ENCODE peak calls at places on chromosomes 7 and 10, in seven cellular contexts. One of them, this sample, is unnamed.

GRCh38 chr10:128694532-128694931 is 568.3 kb upstream of the MKI67 start:
- DNase-seq in stomach: no peak
- DNase-seq in IMR-90: no peak
- DNase-seq in body of pancreas: no peak
- DNase-seq in A549: no peak
- DNase-seq in breast epithelium: no peak
- DNase-seq in right lobe of liver: no peak
- DNase-seq in this sample: no peak

GRCh38 chr7:104174798-104175197 is 33.0 kb downstream of the ORC5 start:
- DNase-seq in stomach: no peak
- DNase-seq in IMR-90: no peak
- DNase-seq in body of pancreas: no peak
- DNase-seq in A549: no peak
- DNase-seq in breast epithelium: no peak
- DNase-seq in right lobe of liver: no peak
- DNase-seq in this sample: no peak

GRCh38 chr10:100996678-100997363 is 2.8 kb upstream of the LZTS2 start:
- DNase-seq in stomach: peak
- DNase-seq in IMR-90: no peak
- DNase-seq in body of pancreas: peak
- DNase-seq in A549: peak
- DNase-seq in breast epithelium: no peak
- DNase-seq in right lobe of liver: no peak
- DNase-seq in this sample: peak

GRCh38 chr10:8054498-8055407 is at the start of gene GATA3:
- DNase-seq in stomach: peak
- DNase-seq in IMR-90: peak
- DNase-seq in body of pancreas: no peak
- DNase-seq in A549: peak
- DNase-seq in breast epithelium: peak
- DNase-seq in right lobe of liver: no peak
- DNase-seq in this sample: no peak

GRCh38 chr10:42428534-42428933 is 209.8 kb downstream of the ZNF33B start:
- DNase-seq in stomach: no peak
- DNase-seq in IMR-90: no peak
- DNase-seq in body of pancreas: no peak
- DNase-seq in A549: no peak
- DNase-seq in breast epithelium: no peak
- DNase-seq in right lobe of liver: no peak
- DNase-seq in this sample: no peak

GRCh38 chr7:69782917-69783684 is 184.8 kb downstream of the AUTS2 start:
- DNase-seq in stomach: no peak
- DNase-seq in IMR-90: no peak
- DNase-seq in body of pancreas: no peak
- DNase-seq in A549: no peak
- DNase-seq in breast epithelium: peak
- DNase-seq in right lobe of liver: no peak
- DNase-seq in this sample: no peak

GRCh38 chr7:31488562-31489203 is 25.2 kb upstream of the ITPRID1 start:
- DNase-seq in stomach: peak
- DNase-seq in IMR-90: no peak
- DNase-seq in body of pancreas: peak
- DNase-seq in A549: peak
- DNase-seq in breast epithelium: no peak
- DNase-seq in right lobe of liver: peak
- DNase-seq in this sample: peak

GRCh38 chr10:24669285-24669861 is 54.3 kb downstream of the ARHGAP21 start:
- DNase-seq in stomach: no peak
- DNase-seq in IMR-90: no peak
- DNase-seq in body of pancreas: no peak
- DNase-seq in A549: no peak
- DNase-seq in breast epithelium: no peak
- DNase-seq in right lobe of liver: no peak
- DNase-seq in this sample: no peak

GRCh38 chr10:35827783-35828182 is 185.7 kb upstream of the FZD8 start:
- DNase-seq in stomach: no peak
- DNase-seq in IMR-90: no peak
- DNase-seq in body of pancreas: no peak
- DNase-seq in A549: no peak
- DNase-seq in breast epithelium: no peak
- DNase-seq in right lobe of liver: no peak
- DNase-seq in this sample: no peak

GRCh38 chr10:18449631-18450030 is 201.8 kb downstream of the NSUN6 start:
- DNase-seq in stomach: no peak
- DNase-seq in IMR-90: no peak
- DNase-seq in body of pancreas: no peak
- DNase-seq in A549: no peak
- DNase-seq in breast epithelium: no peak
- DNase-seq in right lobe of liver: no peak
- DNase-seq in this sample: no peak

GRCh38 chr10:116030576-116030975 is 242.4 kb downstream of the GFRA1 start:
- DNase-seq in stomach: no peak
- DNase-seq in IMR-90: no peak
- DNase-seq in body of pancreas: no peak
- DNase-seq in A549: no peak
- DNase-seq in breast epithelium: no peak
- DNase-seq in right lobe of liver: no peak
- DNase-seq in this sample: no peak

GRCh38 chr10:19302117-19302516 is 253.5 kb downstream of the MALRD1 start:
- DNase-seq in stomach: no peak
- DNase-seq in IMR-90: peak
- DNase-seq in body of pancreas: no peak
- DNase-seq in A549: peak
- DNase-seq in breast epithelium: no peak
- DNase-seq in right lobe of liver: no peak
- DNase-seq in this sample: no peak

GRCh38 chr7:93043393-93043985 is 74.3 kb downstream of the SAMD9 start:
- DNase-seq in stomach: no peak
- DNase-seq in IMR-90: peak
- DNase-seq in body of pancreas: no peak
- DNase-seq in A549: no peak
- DNase-seq in breast epithelium: peak
- DNase-seq in right lobe of liver: no peak
- DNase-seq in this sample: no peak

GRCh38 chr7:71521506-71521905 is 389.6 kb downstream of the GALNT17 start:
- DNase-seq in stomach: no peak
- DNase-seq in IMR-90: no peak
- DNase-seq in body of pancreas: no peak
- DNase-seq in A549: no peak
- DNase-seq in breast epithelium: no peak
- DNase-seq in right lobe of liver: no peak
- DNase-seq in this sample: no peak

GRCh38 chr7:11193888-11194287 is 220.2 kb downstream of the PHF14 start:
- DNase-seq in stomach: no peak
- DNase-seq in IMR-90: no peak
- DNase-seq in body of pancreas: no peak
- DNase-seq in A549: no peak
- DNase-seq in breast epithelium: no peak
- DNase-seq in right lobe of liver: no peak
- DNase-seq in this sample: no peak

GRCh38 chr7:157404845-157405481 is 68.2 kb downstream of the DNAJB6 start:
- DNase-seq in stomach: no peak
- DNase-seq in IMR-90: peak
- DNase-seq in body of pancreas: no peak
- DNase-seq in A549: peak
- DNase-seq in breast epithelium: peak
- DNase-seq in right lobe of liver: no peak
- DNase-seq in this sample: no peak

GRCh38 chr10:132846631-132847415 is 60.9 kb upstream of the NKX6-2 start:
- DNase-seq in stomach: no peak
- DNase-seq in IMR-90: no peak
- DNase-seq in body of pancreas: no peak
- DNase-seq in A549: no peak
- DNase-seq in breast epithelium: no peak
- DNase-seq in right lobe of liver: no peak
- DNase-seq in this sample: no peak

GRCh38 chr10:70144372-70145110 is 2.0 kb downstream of the TYSND1 start:
- DNase-seq in stomach: no peak
- DNase-seq in IMR-90: no peak
- DNase-seq in body of pancreas: no peak
- DNase-seq in A549: no peak
- DNase-seq in breast epithelium: no peak
- DNase-seq in right lobe of liver: no peak
- DNase-seq in this sample: no peak

GRCh38 chr7:134444198-134444960 is 14.5 kb downstream of the AKR1B1 start:
- DNase-seq in stomach: no peak
- DNase-seq in IMR-90: no peak
- DNase-seq in body of pancreas: no peak
- DNase-seq in A549: no peak
- DNase-seq in breast epithelium: no peak
- DNase-seq in right lobe of liver: no peak
- DNase-seq in this sample: no peak

GRCh38 chr7:104328970-104329825 is 795 bp downstream of the LHFPL3 start:
- DNase-seq in stomach: no peak
- DNase-seq in IMR-90: no peak
- DNase-seq in body of pancreas: no peak
- DNase-seq in A549: no peak
- DNase-seq in breast epithelium: no peak
- DNase-seq in right lobe of liver: no peak
- DNase-seq in this sample: no peak

GRCh38 chr10:11168423-11169100 is 150.9 kb downstream of the CELF2 start:
- DNase-seq in stomach: no peak
- DNase-seq in IMR-90: no peak
- DNase-seq in body of pancreas: no peak
- DNase-seq in A549: no peak
- DNase-seq in breast epithelium: no peak
- DNase-seq in right lobe of liver: no peak
- DNase-seq in this sample: no peak
- TF ChIP-seq POLR2A in stomach: no peak
- TF ChIP-seq POLR2A in IMR-90: no peak
- TF ChIP-seq POLR2A in body of pancreas: no peak
- TF ChIP-seq POLR2A in A549: no peak
- TF ChIP-seq POLR2A in breast epithelium: no peak
- TF ChIP-seq POLR2A in right lobe of liver: no peak
- TF ChIP-seq POLR2A in this sample: no peak

GRCh38 chr10:60508831-60509230 is 119.2 kb upstream of the ANK3 start:
- DNase-seq in stomach: no peak
- DNase-seq in IMR-90: no peak
- DNase-seq in body of pancreas: no peak
- DNase-seq in A549: no peak
- DNase-seq in breast epithelium: no peak
- DNase-seq in right lobe of liver: no peak
- DNase-seq in this sample: no peak
- TF ChIP-seq POLR2A in stomach: no peak
- TF ChIP-seq POLR2A in IMR-90: no peak
- TF ChIP-seq POLR2A in body of pancreas: no peak
- TF ChIP-seq POLR2A in A549: no peak
- TF ChIP-seq POLR2A in breast epithelium: no peak
- TF ChIP-seq POLR2A in right lobe of liver: no peak
- TF ChIP-seq POLR2A in this sample: no peak

GRCh38 chr7:155643804-155644177 is 670 bp upstream of the RBM33 start:
- DNase-seq in stomach: no peak
- DNase-seq in IMR-90: peak
- DNase-seq in body of pancreas: no peak
- DNase-seq in A549: no peak
- DNase-seq in breast epithelium: no peak
- DNase-seq in right lobe of liver: no peak
- DNase-seq in this sample: no peak

GRCh38 chr7:155645652-155646051 is 1.2 kb downstream of the RBM33 start:
- DNase-seq in stomach: no peak
- DNase-seq in IMR-90: no peak
- DNase-seq in body of pancreas: no peak
- DNase-seq in A549: no peak
- DNase-seq in breast epithelium: no peak
- DNase-seq in right lobe of liver: no peak
- DNase-seq in this sample: no peak

GRCh38 chr7:155644178-155644970 is at the start of gene RBM33:
- DNase-seq in stomach: peak
- DNase-seq in IMR-90: peak
- DNase-seq in body of pancreas: peak
- DNase-seq in A549: peak
- DNase-seq in breast epithelium: peak
- DNase-seq in right lobe of liver: peak
- DNase-seq in this sample: peak

GRCh38 chr7:155646669-155647068 is 2.2 kb downstream of the RBM33 start:
- DNase-seq in stomach: no peak
- DNase-seq in IMR-90: no peak
- DNase-seq in body of pancreas: no peak
- DNase-seq in A549: no peak
- DNase-seq in breast epithelium: no peak
- DNase-seq in right lobe of liver: no peak
- DNase-seq in this sample: no peak

DNA sequence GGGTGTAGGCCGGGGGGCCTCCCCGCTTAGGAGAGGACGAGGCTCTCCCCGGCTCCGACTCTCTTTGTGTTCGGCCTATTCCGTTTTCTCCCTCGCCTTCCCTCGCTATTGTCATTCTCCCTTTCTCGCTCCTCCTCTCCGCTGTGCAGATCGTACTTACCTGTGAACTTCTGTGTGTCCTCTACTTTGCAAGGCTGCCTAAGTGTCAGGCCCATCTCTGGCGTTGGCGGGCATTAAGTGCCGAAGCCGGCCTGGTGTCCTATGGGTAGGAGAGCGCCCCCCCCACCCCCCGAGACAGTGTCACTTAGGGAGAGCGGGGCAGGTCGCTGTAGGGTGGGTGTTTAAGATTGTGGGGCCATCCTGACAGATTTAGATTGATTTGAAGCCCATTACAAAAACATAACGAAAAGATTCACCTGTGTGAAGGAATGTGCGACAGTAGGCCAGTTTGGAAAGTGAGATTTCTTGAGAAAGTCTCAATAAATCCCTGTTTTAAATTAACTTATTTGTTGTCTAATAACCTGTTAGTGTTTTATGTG is 579 bp downstream of the RBM33 start:
- DNase-seq in stomach: peak
- DNase-seq in IMR-90: no peak
- DNase-seq in body of pancreas: peak
- DNase-seq in A549: peak
- DNase-seq in breast epithelium: peak
- DNase-seq in right lobe of liver: peak
- DNase-seq in this sample: peak
- TF ChIP-seq POLR2A in stomach: no peak
- TF ChIP-seq POLR2A in IMR-90: no peak
- TF ChIP-seq POLR2A in body of pancreas: no peak
- TF ChIP-seq POLR2A in A549: no peak
- TF ChIP-seq POLR2A in breast epithelium: no peak
- TF ChIP-seq POLR2A in right lobe of liver: no peak
- TF ChIP-seq POLR2A in this sample: no peak

DNA sequence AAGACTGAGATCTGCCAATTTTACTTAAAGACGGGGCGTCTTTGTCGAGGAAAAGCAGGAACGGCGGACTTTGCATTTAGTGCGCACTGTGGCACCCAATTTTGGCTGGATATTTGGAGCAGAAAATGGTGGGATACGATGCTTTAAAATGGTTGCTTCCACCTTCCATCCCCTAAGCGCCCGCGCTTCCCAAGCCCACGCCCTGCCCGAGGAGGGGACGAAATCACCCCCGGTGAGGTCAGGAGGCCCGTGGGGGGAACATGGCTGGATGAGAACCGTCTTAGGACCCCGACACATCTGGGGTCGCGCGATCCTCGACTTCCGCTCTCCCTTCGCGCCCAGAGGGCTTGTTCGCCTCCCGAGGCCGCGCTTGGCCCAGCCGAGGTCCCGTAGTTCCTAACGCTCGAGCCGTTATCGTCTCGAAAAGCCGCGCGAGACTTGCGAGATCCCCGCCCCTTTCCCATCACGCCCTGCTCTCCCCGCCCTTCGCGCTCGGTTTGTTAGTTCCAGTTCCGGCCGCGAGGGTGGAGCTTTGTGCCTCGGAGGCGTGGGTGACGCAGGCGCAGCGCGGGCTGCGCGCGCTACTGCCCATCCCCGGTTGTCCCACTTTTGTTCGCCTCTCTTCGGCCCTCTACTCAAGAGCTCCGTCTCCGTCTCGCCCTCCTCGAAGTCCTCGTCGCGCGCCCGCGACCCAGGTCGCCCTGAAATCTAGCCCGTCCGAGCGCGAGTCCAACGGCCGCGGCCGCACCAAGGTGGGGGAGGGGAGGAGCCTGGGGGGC is at the start of gene SRRT:
- DNase-seq in stomach: peak
- DNase-seq in IMR-90: peak
- DNase-seq in body of pancreas: peak
- DNase-seq in A549: peak
- DNase-seq in breast epithelium: peak
- DNase-seq in right lobe of liver: peak
- DNase-seq in this sample: peak
- TF ChIP-seq POLR2A in stomach: peak
- TF ChIP-seq POLR2A in IMR-90: peak
- TF ChIP-seq POLR2A in body of pancreas: peak
- TF ChIP-seq POLR2A in A549: peak
- TF ChIP-seq POLR2A in breast epithelium: peak
- TF ChIP-seq POLR2A in right lobe of liver: peak
- TF ChIP-seq POLR2A in this sample: peak

This sample was measured in GM12892.